ENCODE peak calls at places on chromosomes 11 and 22, in nine cellular contexts. Z is upper lobe of right lung; F is CD8-positive, alpha-beta memory T cell; E is AG04450; I is stomach; B is sigmoid colon; N is WERI-Rb-1; D is CD4-positive, alpha-beta memory T cell; P is tibial nerve. J is an unnamed sample.

GRCh38 chr11:43691806-43692205 is 11.3 kb downstream of the HSD17B12 start:
- DNase-seq in Z (no peak), F (no peak), E (no peak), I (no peak), B (no peak), N (no peak), D (no peak), P (no peak), J (no peak)

GRCh38 chr11:109304159-109304558 is 117.8 kb upstream of the C11orf87 start:
- DNase-seq in Z (no peak), F (no peak), E (peak; percentile 4), I (no peak), B (no peak), N (no peak), D (no peak), P (no peak), J (no peak)

GRCh38 chr22:38923463-38924196 is 33.8 kb upstream of the APOBEC3A start:
- DNase-seq in Z (peak; percentile 79), F (no peak), E (peak; percentile 64), I (peak; percentile 80), B (peak; percentile 93), N (peak; percentile 88), D (no peak), P (peak; percentile 65), J (peak; percentile 86)

GRCh38 chr11:61532136-61533038 is 23.8 kb downstream of the LRRC10B start:
- DNase-seq in Z (no peak), F (peak; percentile 10), E (no peak), I (peak; percentile 40), B (no peak), N (peak; percentile 82), D (peak; percentile 32), P (no peak), J (no peak)

GRCh38 chr22:32204856-32205722 is at the start of gene RFPL2:
- DNase-seq in Z (peak; percentile 69), F (peak; percentile 56), E (no peak), I (no peak), B (no peak), N (peak; percentile 71), D (peak; percentile 26), P (no peak), J (no peak)

GRCh38 chr22:43859176-43859575 is 3.1 kb downstream of the SULT4A1 start:
- DNase-seq in Z (no peak), F (no peak), E (no peak), I (no peak), B (peak; percentile 33), N (no peak), D (no peak), P (no peak), J (peak; percentile 53)

GRCh38 chr11:129117595-129118350 is 74.4 kb downstream of the ARHGAP32 start:
- DNase-seq in Z (no peak), F (peak; percentile 11), E (peak; percentile 64), I (peak; percentile 29), B (no peak), N (peak; percentile 41), D (peak; percentile 49), P (no peak), J (no peak)

GRCh38 chr11:114150671-114151070 is 91.2 kb downstream of the ZBTB16 start:
- DNase-seq in Z (no peak), F (no peak), E (no peak), I (peak; percentile 77), B (peak; percentile 68), N (no peak), D (no peak), P (no peak), J (no peak)

GRCh38 chr11:134340354-134340964 is 8.7 kb downstream of the GLB1L2 start:
- DNase-seq in Z (no peak), F (no peak), E (no peak), I (no peak), B (peak; percentile 46), N (no peak), D (no peak), P (no peak), J (no peak)

GRCh38 chr11:128964463-128964930 is 21.8 kb upstream of the TP53AIP1 start:
- DNase-seq in Z (no peak), F (no peak), E (no peak), I (no peak), B (no peak), N (no peak), D (no peak), P (no peak), J (no peak)

GRCh38 chr11:108734956-108735559 is 70.2 kb downstream of the DDX10 start:
- DNase-seq in Z (no peak), F (no peak), E (no peak), I (no peak), B (no peak), N (no peak), D (peak; percentile 21), P (no peak), J (no peak)

GRCh38 chr22:48858121-48858520 is 969.6 kb downstream of the BRD1 start:
- DNase-seq in Z (peak; percentile 34), F (no peak), E (no peak), I (no peak), B (peak; percentile 37), N (no peak), D (no peak), P (no peak), J (peak; percentile 44)
- H3K9me3 ChIP-seq in Z (no peaks in the 10 kb centered on the region), F (no peaks in the 10 kb centered on the region), E (peaks cover 74% of the 10 kb centered on the region), I (no peaks in the 10 kb centered on the region), B (no peaks in the 10 kb centered on the region), N (no peaks in the 10 kb centered on the region), D (no peaks in the 10 kb centered on the region), P (no peaks in the 10 kb centered on the region), J (no peaks in the 10 kb centered on the region)

GRCh38 chr22:29032014-29032475 is 29.6 kb downstream of the C22orf31 start:
- DNase-seq in Z (no peak), F (no peak), E (no peak), I (no peak), B (no peak), N (no peak), D (no peak), P (no peak), J (no peak)
- H3K4me3 ChIP-seq in Z (no peak overlapping the region), F (no peak overlapping the region), E (no peak overlapping the region), I (no peak overlapping the region), B (no peak overlapping the region), N (no peak overlapping the region), D (no peak overlapping the region), P (no peak overlapping the region), J (no peak overlapping the region)

GRCh38 chr22:27576413-27576812 is 225.1 kb downstream of the MN1 start:
- DNase-seq in Z (no peak), F (no peak), E (no peak), I (no peak), B (no peak), N (no peak), D (no peak), P (no peak), J (no peak)
- H3K27ac ChIP-seq in Z (peak overlapping the region; percentile 30), F (no peak overlapping the region), E (no peak overlapping the region), I (no peak overlapping the region), B (no peak overlapping the region), N (no peak overlapping the region), D (no peak overlapping the region), P (no peak overlapping the region), J (no peak overlapping the region)

GRCh38 chr11:85941380-85941973 is 86.3 kb downstream of the CCDC83 start:
- DNase-seq in Z (no peak), F (no peak), E (peak; percentile 53), I (peak; percentile 40), B (peak; percentile 77), N (peak; percentile 65), D (no peak), P (peak; percentile 27), J (no peak)
- H3K9me3 ChIP-seq in Z (no peaks in the 10 kb centered on the region), F (peaks cover 6% of the 10 kb centered on the region), E (no peaks in the 10 kb centered on the region), I (no peaks in the 10 kb centered on the region), B (no peaks in the 10 kb centered on the region), N (no peaks in the 10 kb centered on the region), D (no peaks in the 10 kb centered on the region), P (no peaks in the 10 kb centered on the region), J (no peaks in the 10 kb centered on the region)

DNA sequence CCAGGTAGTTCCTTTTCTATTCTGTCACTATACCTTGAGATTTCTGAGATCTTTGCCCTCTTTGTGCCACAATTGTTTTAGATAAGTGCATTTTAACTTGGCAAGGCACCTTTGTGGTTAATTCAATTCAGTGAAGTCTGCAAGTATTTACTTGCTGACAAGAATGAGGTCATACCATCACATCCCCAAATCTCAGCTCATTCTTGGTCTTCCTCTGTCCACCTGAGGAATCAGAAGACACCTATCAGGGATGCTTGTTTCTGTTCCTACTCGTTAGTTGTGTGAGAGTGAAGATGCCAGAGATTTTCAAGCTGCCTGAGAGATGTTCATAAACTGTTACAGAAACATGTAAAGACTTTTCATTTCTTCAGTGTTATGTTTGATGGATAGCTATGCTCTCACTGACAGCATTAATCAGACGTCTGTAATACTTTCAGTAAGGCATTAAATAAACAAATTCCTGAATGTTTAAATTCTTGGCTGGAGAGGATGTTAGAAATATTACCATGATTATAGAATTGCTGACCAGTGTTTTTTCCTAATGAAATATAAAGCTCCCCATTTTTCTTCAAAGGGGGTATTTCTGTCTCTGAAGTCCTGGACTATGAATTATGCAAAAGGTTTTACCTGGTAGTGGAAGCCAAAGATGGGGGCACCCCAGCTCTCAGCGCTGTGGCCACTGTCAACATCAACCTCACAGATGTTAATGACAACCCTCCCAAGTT is 135.0 kb upstream of the MTNR1B start:
- DNase-seq in Z (no peak), F (no peak), E (no peak), I (no peak), B (no peak), N (no peak), D (no peak), P (no peak), J (no peak)
- H3K4me3 ChIP-seq in Z (no peak overlapping the region), F (no peak overlapping the region), E (no peak overlapping the region), I (no peak overlapping the region), B (no peak overlapping the region), N (no peak overlapping the region), D (no peak overlapping the region), P (no peak overlapping the region), J (no peak overlapping the region)

DNA sequence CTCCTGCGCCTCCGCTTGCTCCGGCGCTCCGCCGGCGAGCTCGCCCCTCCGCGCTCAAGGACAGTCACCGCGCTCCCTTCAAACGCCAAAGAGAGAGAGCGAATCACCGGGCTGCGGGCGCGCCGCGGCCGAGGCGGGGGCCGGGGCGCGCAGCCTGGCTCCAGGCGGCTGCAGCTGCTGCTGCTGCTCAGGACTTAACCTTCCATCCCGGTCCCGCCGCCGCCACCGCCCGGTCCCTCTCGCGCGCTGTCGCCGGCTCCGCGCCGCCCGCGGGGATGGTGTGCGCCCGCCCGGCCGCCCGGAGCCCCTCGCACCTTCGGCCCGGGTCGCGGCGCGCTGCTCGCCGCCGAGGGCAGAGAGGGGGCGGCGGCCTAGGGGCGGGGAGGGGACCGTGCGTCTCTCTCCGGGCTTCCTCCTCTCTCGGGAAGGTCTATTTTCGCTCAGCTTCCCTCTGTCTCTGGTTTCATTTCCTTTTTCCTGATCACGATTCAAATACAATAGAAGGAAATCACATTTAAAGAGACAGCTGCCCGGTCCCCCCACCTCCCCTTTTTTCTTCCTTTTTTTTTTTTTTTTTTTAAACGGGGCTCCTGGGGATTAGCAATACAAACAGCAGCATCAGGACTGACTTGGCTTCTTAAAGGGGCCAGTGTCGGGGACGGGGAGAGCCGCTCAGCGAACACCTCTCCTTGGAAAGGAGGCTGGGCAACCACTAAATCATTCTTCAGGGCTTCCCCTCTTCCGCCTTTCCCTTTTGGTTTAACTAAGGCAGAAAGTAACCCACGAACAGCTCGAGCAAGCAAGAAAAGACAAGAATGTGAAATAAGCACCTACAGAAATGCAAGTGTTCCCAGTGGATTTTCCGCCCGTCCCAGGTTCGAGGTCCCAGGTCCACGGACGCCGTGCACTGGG is 22.1 kb downstream of the LMO2 start:
- DNase-seq in Z (peak; percentile 77), F (no peak), E (no peak), I (no peak), B (no peak), N (peak; percentile 35), D (no peak), P (no peak), J (peak; percentile 80)
- H3K27ac ChIP-seq in Z (peak overlapping the region; percentile 77), F (peak overlapping the region; percentile 58), E (no peak overlapping the region), I (peak overlapping the region; percentile 71), B (peak overlapping the region; percentile 79), N (no peak overlapping the region), D (no peak overlapping the region), P (peak overlapping the region; percentile 33), J (no peak overlapping the region)